ENCODE peak calls at places on chromosome 10, in eight cellular contexts. One of them, this sample, is unnamed.

GRCh38 chr10:71857934-71858890 is 7.2 kb upstream of the PSAP start:
- DNase-seq in CD8-positive, alpha-beta T cell: no peak
- DNase-seq in lower leg skin: peak
- DNase-seq in AG10803: no peak
- DNase-seq in upper lobe of right lung: peak
- DNase-seq in mucosa of descending colon: no peak
- DNase-seq in adrenal gland: peak
- DNase-seq in A549: no peak
- DNase-seq in this sample: no peak

GRCh38 chr10:9296206-9296605 is 1241.7 kb downstream of the GATA3 start:
- DNase-seq in CD8-positive, alpha-beta T cell: no peak
- DNase-seq in lower leg skin: no peak
- DNase-seq in AG10803: peak
- DNase-seq in upper lobe of right lung: no peak
- DNase-seq in mucosa of descending colon: no peak
- DNase-seq in adrenal gland: no peak
- DNase-seq in A549: no peak
- DNase-seq in this sample: no peak

GRCh38 chr10:95739046-95739445 is 16.9 kb upstream of the ENTPD1 start:
- DNase-seq in CD8-positive, alpha-beta T cell: no peak
- DNase-seq in lower leg skin: no peak
- DNase-seq in AG10803: no peak
- DNase-seq in upper lobe of right lung: no peak
- DNase-seq in mucosa of descending colon: no peak
- DNase-seq in adrenal gland: no peak
- DNase-seq in A549: no peak
- DNase-seq in this sample: no peak

GRCh38 chr10:16016688-16017087 is 156.4 kb upstream of the MINDY3 start:
- DNase-seq in CD8-positive, alpha-beta T cell: no peak
- DNase-seq in lower leg skin: no peak
- DNase-seq in AG10803: no peak
- DNase-seq in upper lobe of right lung: no peak
- DNase-seq in mucosa of descending colon: no peak
- DNase-seq in adrenal gland: no peak
- DNase-seq in A549: no peak
- DNase-seq in this sample: no peak

GRCh38 chr10:69861251-69862240 is 59.8 kb downstream of the COL13A1 start:
- DNase-seq in CD8-positive, alpha-beta T cell: no peak
- DNase-seq in lower leg skin: no peak
- DNase-seq in AG10803: peak
- DNase-seq in upper lobe of right lung: no peak
- DNase-seq in mucosa of descending colon: no peak
- DNase-seq in adrenal gland: no peak
- DNase-seq in A549: peak
- DNase-seq in this sample: peak

GRCh38 chr10:110324201-110324804 is 19.6 kb upstream of the SMNDC1 start:
- DNase-seq in CD8-positive, alpha-beta T cell: no peak
- DNase-seq in lower leg skin: peak
- DNase-seq in AG10803: no peak
- DNase-seq in upper lobe of right lung: no peak
- DNase-seq in mucosa of descending colon: no peak
- DNase-seq in adrenal gland: no peak
- DNase-seq in A549: no peak
- DNase-seq in this sample: no peak

GRCh38 chr10:13707156-13707881 is 120.6 kb downstream of the PRPF18 start:
- DNase-seq in CD8-positive, alpha-beta T cell: no peak
- DNase-seq in lower leg skin: peak
- DNase-seq in AG10803: peak
- DNase-seq in upper lobe of right lung: peak
- DNase-seq in mucosa of descending colon: peak
- DNase-seq in adrenal gland: peak
- DNase-seq in A549: peak
- DNase-seq in this sample: peak

GRCh38 chr10:84195044-84195830 is 900 bp downstream of the CDHR1 start:
- DNase-seq in CD8-positive, alpha-beta T cell: no peak
- DNase-seq in lower leg skin: peak
- DNase-seq in AG10803: no peak
- DNase-seq in upper lobe of right lung: peak
- DNase-seq in mucosa of descending colon: peak
- DNase-seq in adrenal gland: no peak
- DNase-seq in A549: no peak
- DNase-seq in this sample: no peak

GRCh38 chr10:49081532-49082275 is 33.6 kb downstream of the VSTM4 start:
- DNase-seq in CD8-positive, alpha-beta T cell: no peak
- DNase-seq in lower leg skin: peak
- DNase-seq in AG10803: peak
- DNase-seq in upper lobe of right lung: no peak
- DNase-seq in mucosa of descending colon: no peak
- DNase-seq in adrenal gland: peak
- DNase-seq in A549: no peak
- DNase-seq in this sample: no peak

GRCh38 chr10:17181751-17182150 is 19.7 kb downstream of the TRDMT1 start:
- DNase-seq in CD8-positive, alpha-beta T cell: no peak
- DNase-seq in lower leg skin: no peak
- DNase-seq in AG10803: no peak
- DNase-seq in upper lobe of right lung: peak
- DNase-seq in mucosa of descending colon: no peak
- DNase-seq in adrenal gland: no peak
- DNase-seq in A549: no peak
- DNase-seq in this sample: no peak

GRCh38 chr10:59807629-59808620 is 54.7 kb upstream of the MRLN start:
- DNase-seq in CD8-positive, alpha-beta T cell: no peak
- DNase-seq in lower leg skin: no peak
- DNase-seq in AG10803: no peak
- DNase-seq in upper lobe of right lung: peak
- DNase-seq in mucosa of descending colon: no peak
- DNase-seq in adrenal gland: no peak
- DNase-seq in A549: no peak
- DNase-seq in this sample: no peak

GRCh38 chr10:77635402-77636227 is 2.0 kb downstream of the KCNMA1 start:
- DNase-seq in CD8-positive, alpha-beta T cell: no peak
- DNase-seq in lower leg skin: no peak
- DNase-seq in AG10803: no peak
- DNase-seq in upper lobe of right lung: no peak
- DNase-seq in mucosa of descending colon: no peak
- DNase-seq in adrenal gland: no peak
- DNase-seq in A549: no peak
- DNase-seq in this sample: no peak

GRCh38 chr10:87578799-87579401 is 74.2 kb downstream of the MINPP1 start:
- DNase-seq in CD8-positive, alpha-beta T cell: no peak
- DNase-seq in lower leg skin: no peak
- DNase-seq in AG10803: peak
- DNase-seq in upper lobe of right lung: no peak
- DNase-seq in mucosa of descending colon: no peak
- DNase-seq in adrenal gland: no peak
- DNase-seq in A549: no peak
- DNase-seq in this sample: peak

GRCh38 chr10:127354992-127355391 is 158.6 kb upstream of the INSYN2A start:
- DNase-seq in CD8-positive, alpha-beta T cell: no peak
- DNase-seq in lower leg skin: no peak
- DNase-seq in AG10803: no peak
- DNase-seq in upper lobe of right lung: no peak
- DNase-seq in mucosa of descending colon: no peak
- DNase-seq in adrenal gland: no peak
- DNase-seq in A549: no peak
- DNase-seq in this sample: no peak

GRCh38 chr10:15725603-15726002 is 5.9 kb upstream of the ITGA8 start:
- DNase-seq in CD8-positive, alpha-beta T cell: no peak
- DNase-seq in lower leg skin: no peak
- DNase-seq in AG10803: peak
- DNase-seq in upper lobe of right lung: no peak
- DNase-seq in mucosa of descending colon: no peak
- DNase-seq in adrenal gland: peak
- DNase-seq in A549: peak
- DNase-seq in this sample: peak

GRCh38 chr10:123229927-123230630 is 75.9 kb downstream of the BUB3 start:
- DNase-seq in CD8-positive, alpha-beta T cell: no peak
- DNase-seq in lower leg skin: no peak
- DNase-seq in AG10803: no peak
- DNase-seq in upper lobe of right lung: no peak
- DNase-seq in mucosa of descending colon: no peak
- DNase-seq in adrenal gland: no peak
- DNase-seq in A549: no peak
- DNase-seq in this sample: no peak

GRCh38 chr10:22681783-22682183 is 32.6 kb downstream of the PIP4K2A start:
- DNase-seq in CD8-positive, alpha-beta T cell: peak
- DNase-seq in lower leg skin: no peak
- DNase-seq in AG10803: peak
- DNase-seq in upper lobe of right lung: no peak
- DNase-seq in mucosa of descending colon: no peak
- DNase-seq in adrenal gland: peak
- DNase-seq in A549: peak
- DNase-seq in this sample: peak

DNA sequence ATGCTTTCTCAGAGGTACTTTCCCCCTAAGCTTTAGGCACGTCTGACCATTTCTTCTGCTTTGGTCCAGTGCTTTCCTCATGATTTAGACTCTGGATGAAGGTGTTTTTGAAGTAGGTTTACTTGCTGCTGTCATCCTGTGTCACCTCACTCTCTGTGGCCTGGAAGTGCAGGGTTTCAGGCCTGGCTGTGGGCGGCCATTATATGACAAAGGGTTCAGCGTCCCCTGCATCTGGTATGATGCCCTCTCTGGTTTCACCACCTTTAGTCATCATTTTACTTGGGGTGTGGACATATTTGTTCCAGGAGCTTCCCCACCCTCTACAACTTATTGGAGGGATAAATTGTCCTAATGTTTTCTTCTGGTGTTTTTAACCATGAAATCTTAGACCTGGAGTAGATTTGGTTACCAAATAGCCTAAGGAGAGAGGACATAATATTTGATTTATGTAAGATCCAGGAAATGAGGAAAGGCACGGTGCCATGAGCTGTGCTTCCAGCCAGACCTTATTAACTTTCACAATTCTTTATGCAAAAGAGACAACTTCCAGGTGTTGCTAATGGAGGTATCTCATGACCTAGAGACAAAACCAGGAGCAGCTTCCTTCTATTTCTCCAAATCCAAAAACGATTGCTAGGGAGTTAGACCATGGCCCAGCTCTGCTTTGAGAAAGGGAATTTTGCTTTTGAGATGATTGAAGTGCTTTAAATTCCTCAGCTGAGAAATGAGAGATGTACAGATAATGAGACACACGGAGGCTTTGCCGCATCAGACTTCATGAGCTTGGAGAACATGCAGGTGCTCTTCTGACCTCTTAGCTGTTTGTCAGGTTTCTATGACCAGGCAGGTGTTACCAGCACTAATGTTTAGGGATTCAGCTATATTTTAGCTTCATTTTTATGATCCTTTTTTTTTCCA is 20.9 kb downstream of the WBP1L start:
- DNase-seq in CD8-positive, alpha-beta T cell: no peak
- DNase-seq in lower leg skin: no peak
- DNase-seq in AG10803: no peak
- DNase-seq in upper lobe of right lung: no peak
- DNase-seq in mucosa of descending colon: no peak
- DNase-seq in adrenal gland: no peak
- DNase-seq in A549: no peak
- DNase-seq in this sample: peak
- H3K4me3 ChIP-seq in CD8-positive, alpha-beta T cell: no peak
- H3K4me3 ChIP-seq in lower leg skin: no peak
- H3K4me3 ChIP-seq in AG10803: no peak
- H3K4me3 ChIP-seq in upper lobe of right lung: no peak
- H3K4me3 ChIP-seq in mucosa of descending colon: no peak
- H3K4me3 ChIP-seq in adrenal gland: no peak
- H3K4me3 ChIP-seq in A549: no peak
- H3K4me3 ChIP-seq in this sample: no peak

GRCh38 chr10:116385311-116385710 is 42.3 kb upstream of the PNLIPRP3 start:
- DNase-seq in CD8-positive, alpha-beta T cell: no peak
- DNase-seq in lower leg skin: no peak
- DNase-seq in AG10803: no peak
- DNase-seq in upper lobe of right lung: no peak
- DNase-seq in mucosa of descending colon: no peak
- DNase-seq in adrenal gland: no peak
- DNase-seq in A549: no peak
- DNase-seq in this sample: no peak

GRCh38 chr10:116382290-116382689 is 45.4 kb upstream of the PNLIPRP3 start:
- DNase-seq in CD8-positive, alpha-beta T cell: no peak
- DNase-seq in lower leg skin: no peak
- DNase-seq in AG10803: no peak
- DNase-seq in upper lobe of right lung: no peak
- DNase-seq in mucosa of descending colon: no peak
- DNase-seq in adrenal gland: no peak
- DNase-seq in A549: no peak
- DNase-seq in this sample: no peak

GRCh38 chr10:116385994-116386809 is 41.4 kb upstream of the PNLIPRP3 start:
- DNase-seq in CD8-positive, alpha-beta T cell: no peak
- DNase-seq in lower leg skin: no peak
- DNase-seq in AG10803: peak
- DNase-seq in upper lobe of right lung: no peak
- DNase-seq in mucosa of descending colon: no peak
- DNase-seq in adrenal gland: no peak
- DNase-seq in A549: no peak
- DNase-seq in this sample: peak
- TF ChIP-seq CTCF in CD8-positive, alpha-beta T cell: peak
- TF ChIP-seq CTCF in lower leg skin: peak
- TF ChIP-seq CTCF in AG10803: peak
- TF ChIP-seq CTCF in upper lobe of right lung: peak
- TF ChIP-seq CTCF in mucosa of descending colon: no peak
- TF ChIP-seq CTCF in adrenal gland: peak
- TF ChIP-seq CTCF in A549: peak
- TF ChIP-seq CTCF in this sample: peak

GRCh38 chr10:3464760-3465405 is 292.3 kb upstream of the PITRM1 start:
- DNase-seq in CD8-positive, alpha-beta T cell: no peak
- DNase-seq in lower leg skin: peak
- DNase-seq in AG10803: no peak
- DNase-seq in upper lobe of right lung: no peak
- DNase-seq in mucosa of descending colon: no peak
- DNase-seq in adrenal gland: no peak
- DNase-seq in A549: no peak
- DNase-seq in this sample: no peak

GRCh38 chr10:3468919-3469638 is 296.5 kb upstream of the PITRM1 start:
- DNase-seq in CD8-positive, alpha-beta T cell: no peak
- DNase-seq in lower leg skin: peak
- DNase-seq in AG10803: peak
- DNase-seq in upper lobe of right lung: peak
- DNase-seq in mucosa of descending colon: no peak
- DNase-seq in adrenal gland: peak
- DNase-seq in A549: peak
- DNase-seq in this sample: peak

GRCh38 chr10:3465406-3465891 is 292.9 kb upstream of the PITRM1 start:
- DNase-seq in CD8-positive, alpha-beta T cell: no peak
- DNase-seq in lower leg skin: peak
- DNase-seq in AG10803: no peak
- DNase-seq in upper lobe of right lung: no peak
- DNase-seq in mucosa of descending colon: peak
- DNase-seq in adrenal gland: no peak
- DNase-seq in A549: no peak
- DNase-seq in this sample: no peak

GRCh38 chr10:3469639-3470020 is 297.0 kb upstream of the PITRM1 start:
- DNase-seq in CD8-positive, alpha-beta T cell: no peak
- DNase-seq in lower leg skin: no peak
- DNase-seq in AG10803: peak
- DNase-seq in upper lobe of right lung: no peak
- DNase-seq in mucosa of descending colon: no peak
- DNase-seq in adrenal gland: no peak
- DNase-seq in A549: no peak
- DNase-seq in this sample: no peak

GRCh38 chr10:3467052-3467906 is 294.7 kb upstream of the PITRM1 start:
- DNase-seq in CD8-positive, alpha-beta T cell: no peak
- DNase-seq in lower leg skin: peak
- DNase-seq in AG10803: peak
- DNase-seq in upper lobe of right lung: peak
- DNase-seq in mucosa of descending colon: peak
- DNase-seq in adrenal gland: peak
- DNase-seq in A549: peak
- DNase-seq in this sample: peak
- H3K4me3 ChIP-seq in CD8-positive, alpha-beta T cell: no peak
- H3K4me3 ChIP-seq in lower leg skin: no peak
- H3K4me3 ChIP-seq in AG10803: peak
- H3K4me3 ChIP-seq in upper lobe of right lung: peak
- H3K4me3 ChIP-seq in mucosa of descending colon: no peak
- H3K4me3 ChIP-seq in adrenal gland: no peak
- H3K4me3 ChIP-seq in A549: peak
- H3K4me3 ChIP-seq in this sample: peak

GRCh38 chr10:52368725-52369124 is 54.6 kb downstream of the DKK1 start:
- DNase-seq in CD8-positive, alpha-beta T cell: no peak
- DNase-seq in lower leg skin: no peak
- DNase-seq in AG10803: no peak
- DNase-seq in upper lobe of right lung: no peak
- DNase-seq in mucosa of descending colon: no peak
- DNase-seq in adrenal gland: no peak
- DNase-seq in A549: no peak
- DNase-seq in this sample: no peak
- TF ChIP-seq CTCF in CD8-positive, alpha-beta T cell: no peak
- TF ChIP-seq CTCF in lower leg skin: no peak
- TF ChIP-seq CTCF in AG10803: no peak
- TF ChIP-seq CTCF in upper lobe of right lung: no peak
- TF ChIP-seq CTCF in mucosa of descending colon: no peak
- TF ChIP-seq CTCF in adrenal gland: no peak
- TF ChIP-seq CTCF in A549: no peak
- TF ChIP-seq CTCF in this sample: no peak

This sample was measured in fibroblast of villous mesenchyme.